ENCODE peak calls at places on chromosomes 12 and 14, in six cellular contexts. J is heart left ventricle; A is foreskin keratinocyte; X is psoas muscle; C is gastroesophageal sphincter; W is activated naive CD4-positive, alpha-beta T cell treated with anti-CD3 and anti-CD28 coated beads, Interleukin-2, amount 50 U/mL, for 72 hours. E is an unnamed sample.

GRCh38 chr12:62761658-62762057 is 173.3 kb downstream of the PPM1H start:
- ATAC-seq in J (peak), A (no peak), X (peak), C (peak), W (no peak), E (no peak)

GRCh38 chr12:5715076-5715475 is 230.0 kb downstream of the ANO2 start:
- ATAC-seq in J (no peak), A (no peak), X (no peak), C (no peak), W (no peak), E (no peak)

GRCh38 chr14:24279301-24280186 is 8.1 kb upstream of the RABGGTA start:
- ATAC-seq in J (peak), A (peak), X (peak), C (no peak), W (peak), E (peak)

GRCh38 chr12:95605875-95606274 is 54.6 kb upstream of the USP44 start:
- ATAC-seq in J (peak), A (no peak), X (no peak), C (peak), W (no peak), E (no peak)

GRCh38 chr12:67426067-67426466 is 156.9 kb downstream of the CAND1 start:
- ATAC-seq in J (no peak), A (no peak), X (no peak), C (no peak), W (peak), E (peak)

GRCh38 chr12:110908377-110909136 is 11.8 kb downstream of the MYL2 start:
- ATAC-seq in J (peak), A (peak), X (peak), C (no peak), W (no peak), E (peak)

GRCh38 chr12:27186240-27186839 is 57.7 kb upstream of the STK38L start:
- ATAC-seq in J (peak), A (no peak), X (no peak), C (no peak), W (no peak), E (no peak)

GRCh38 chr14:102046337-102047278 is 40.2 kb downstream of the HSP90AA1 start:
- ATAC-seq in J (peak), A (peak), X (peak), C (peak), W (peak), E (peak)

GRCh38 chr14:22981090-22982012 is 1.0 kb downstream of the AJUBA start:
- ATAC-seq in J (peak), A (no peak), X (no peak), C (no peak), W (peak), E (peak)

GRCh38 chr12:38648813-38649212 is 256.6 kb downstream of the CPNE8 start:
- ATAC-seq in J (no peak), A (no peak), X (no peak), C (no peak), W (no peak), E (no peak)

GRCh38 chr14:54275997-54276396 is 120.8 kb upstream of the CDKN3 start:
- ATAC-seq in J (no peak), A (no peak), X (no peak), C (no peak), W (no peak), E (no peak)

GRCh38 chr12:99130808-99131538 is 485.9 kb downstream of the APAF1 start:
- ATAC-seq in J (peak), A (no peak), X (no peak), C (peak), W (no peak), E (no peak)

GRCh38 chr14:101288436-101289229 is 272.7 kb upstream of the DIO3 start:
- ATAC-seq in J (no peak), A (no peak), X (peak), C (peak), W (no peak), E (no peak)

GRCh38 chr12:117664169-117664568 is 302.7 kb upstream of the NOS1 start:
- ATAC-seq in J (no peak), A (no peak), X (no peak), C (no peak), W (no peak), E (no peak)

GRCh38 chr12:125203145-125203765 is 138.0 kb downstream of the AACS start:
- ATAC-seq in J (no peak), A (peak), X (no peak), C (no peak), W (no peak), E (peak)

GRCh38 chr12:32483499-32483898 is 84.1 kb downstream of the FGD4 start:
- ATAC-seq in J (peak), A (no peak), X (peak), C (peak), W (no peak), E (no peak)

GRCh38 chr14:97077687-97078086 is 280.5 kb downstream of the VRK1 start:
- ATAC-seq in J (no peak), A (no peak), X (no peak), C (no peak), W (no peak), E (no peak)

GRCh38 chr12:130523208-130523607 is 185.5 kb downstream of the PIWIL1 start:
- ATAC-seq in J (no peak), A (no peak), X (no peak), C (no peak), W (no peak), E (no peak)

GRCh38 chr12:64595863-64596793 is 14.2 kb upstream of the RASSF3 start:
- ATAC-seq in J (peak), A (no peak), X (no peak), C (no peak), W (peak), E (no peak)

GRCh38 chr12:54004841-54005530 is 3.8 kb upstream of the HOXC8 start:
- ATAC-seq in J (no peak), A (no peak), X (no peak), C (no peak), W (no peak), E (no peak)

GRCh38 chr14:33986804-33987203 is 35.9 kb upstream of the EGLN3 start:
- ATAC-seq in J (no peak), A (peak), X (peak), C (peak), W (no peak), E (peak)

E was measured in SK-N-SH treated with all-trans-retinoic acid at 6 μM for 48 hours.